ENCODE peak calls at places on chromosomes 7 and 10, in nine cellular contexts. E is keratinocyte; O is fibroblast of lung; I is tibial artery; M is ascending aorta; Y is sigmoid colon; X is endodermal cell; T is CD4-positive, CD25-positive, alpha-beta regulatory T cell; W is stomach. V is an unnamed sample. For H3K4me1, the result is how much of the 10 kb centered on the place peaks cover.

GRCh38 chr10:3010819-3011422 is 56.4 kb upstream of the PFKP start:
- DNase-seq in E (no peak), O (no peak), I (no peak), M (no peak), Y (no peak), X (peak), T (no peak), W (no peak), V (peak)

GRCh38 chr7:4816419-4817080 is 41.1 kb downstream of the AP5Z1 start:
- DNase-seq in E (no peak), O (no peak), I (no peak), M (no peak), Y (no peak), X (no peak), T (no peak), W (no peak), V (no peak)

GRCh38 chr10:61547297-61547696 is 94.1 kb upstream of the TMEM26 start:
- DNase-seq in E (no peak), O (no peak), I (no peak), M (no peak), Y (no peak), X (no peak), T (no peak), W (no peak), V (no peak)

GRCh38 chr10:34434119-34434594 is 380.9 kb downstream of the PARD3 start:
- DNase-seq in E (no peak), O (peak), I (no peak), M (no peak), Y (no peak), X (no peak), T (no peak), W (no peak), V (peak)

GRCh38 chr10:95861401-95861800 is 46.4 kb upstream of the CC2D2B start:
- DNase-seq in E (no peak), O (no peak), I (no peak), M (no peak), Y (no peak), X (no peak), T (no peak), W (no peak), V (no peak)

GRCh38 chr7:84394219-84394618 is 199.6 kb upstream of the SEMA3A start:
- DNase-seq in E (no peak), O (no peak), I (no peak), M (no peak), Y (no peak), X (no peak), T (no peak), W (no peak), V (no peak)

GRCh38 chr7:51263631-51264484 is 52.8 kb downstream of the COBL start:
- DNase-seq in E (no peak), O (no peak), I (no peak), M (no peak), Y (no peak), X (no peak), T (no peak), W (peak), V (peak)

GRCh38 chr10:30784896-30785605 is 155.5 kb upstream of the LYZL2 start:
- DNase-seq in E (no peak), O (peak), I (peak), M (peak), Y (peak), X (peak), T (peak), W (peak), V (peak)

GRCh38 chr10:132900211-132900756 is 42.1 kb downstream of the CFAP46 start:
- DNase-seq in E (no peak), O (no peak), I (peak), M (no peak), Y (peak), X (no peak), T (no peak), W (no peak), V (no peak)

GRCh38 chr10:119651514-119652327 is 541 bp downstream of the BAG3 start:
- DNase-seq in E (no peak), O (no peak), I (no peak), M (no peak), Y (peak), X (peak), T (peak), W (peak), V (peak)

GRCh38 chr10:119654540-119654939 is 3.4 kb downstream of the BAG3 start:
- DNase-seq in E (no peak), O (no peak), I (peak), M (peak), Y (peak), X (peak), T (no peak), W (peak), V (no peak)

GRCh38 chr10:119650692-119651513 is at the start of gene BAG3:
- DNase-seq in E (no peak), O (peak), I (peak), M (peak), Y (peak), X (peak), T (peak), W (peak), V (peak)

GRCh38 chr10:119652361-119652760 is 1.2 kb downstream of the BAG3 start:
- DNase-seq in E (no peak), O (peak), I (no peak), M (no peak), Y (no peak), X (no peak), T (peak), W (no peak), V (peak)

GRCh38 chr10:119653209-119653608 is 2.0 kb downstream of the BAG3 start:
- DNase-seq in E (no peak), O (no peak), I (no peak), M (no peak), Y (no peak), X (no peak), T (peak), W (no peak), V (no peak)
- H3K4me1 ChIP-seq in E (under half), O (under half), I (under half), M (under half), Y (half or more), X (under half), T (under half), W (half or more), V (under half)

GRCh38 chr10:101840102-101840684 is 3.4 kb downstream of the KCNIP2 start:
- DNase-seq in E (no peak), O (peak), I (no peak), M (no peak), Y (no peak), X (peak), T (peak), W (no peak), V (no peak)

GRCh38 chr10:101841826-101842225 is 1.8 kb downstream of the KCNIP2 start:
- DNase-seq in E (no peak), O (no peak), I (no peak), M (peak), Y (no peak), X (no peak), T (no peak), W (no peak), V (no peak)

GRCh38 chr10:101840741-101841453 is 2.7 kb downstream of the KCNIP2 start:
- DNase-seq in E (no peak), O (peak), I (peak), M (peak), Y (peak), X (peak), T (peak), W (peak), V (peak)

GRCh38 chr10:101845903-101846302 is 2.3 kb upstream of the KCNIP2 start:
- DNase-seq in E (no peak), O (no peak), I (no peak), M (no peak), Y (no peak), X (no peak), T (no peak), W (no peak), V (no peak)

GRCh38 chr10:101843032-101843991 is at the start of gene KCNIP2:
- DNase-seq in E (no peak), O (no peak), I (no peak), M (no peak), Y (no peak), X (peak), T (peak), W (no peak), V (peak)
- H3K27ac ChIP-seq in E (no peak), O (no peak), I (no peak), M (no peak), Y (no peak), X (no peak), T (no peak), W (no peak), V (no peak)

DNA sequence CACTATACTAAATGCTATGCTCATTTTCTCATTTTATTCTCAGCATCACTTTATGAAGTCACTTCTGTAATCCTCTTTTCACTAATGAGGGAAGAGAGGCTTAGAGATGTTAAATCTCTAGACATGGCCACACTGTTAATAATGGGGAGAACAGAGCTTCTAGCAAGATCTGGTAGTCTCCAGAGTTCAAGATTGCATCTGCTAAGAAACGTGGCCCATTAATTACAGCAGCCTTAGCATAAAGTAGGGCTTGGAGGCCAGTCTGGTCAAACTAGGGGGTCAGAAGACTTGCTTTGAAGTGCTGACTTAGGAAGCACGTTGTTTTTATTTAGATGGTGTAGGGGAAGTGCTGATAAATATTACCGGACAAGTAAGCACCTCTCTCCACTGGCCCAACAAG is 29.3 kb downstream of the ARL4A start:
- DNase-seq in E (no peak), O (no peak), I (no peak), M (no peak), Y (no peak), X (no peak), T (no peak), W (no peak), V (no peak)
- H3K4me1 ChIP-seq in E (under half), O (under half), I (under half), M (under half), Y (under half), X (under half), T (under half), W (under half), V (under half)

GRCh38 chr7:107969856-107970255 is 33.1 kb downstream of the LAMB1 start:
- DNase-seq in E (no peak), O (no peak), I (no peak), M (no peak), Y (no peak), X (no peak), T (no peak), W (no peak), V (no peak)

GRCh38 chr7:107971100-107971499 is 31.9 kb downstream of the LAMB1 start:
- DNase-seq in E (no peak), O (no peak), I (no peak), M (no peak), Y (no peak), X (no peak), T (no peak), W (no peak), V (no peak)

GRCh38 chr7:107972075-107972482 is 30.9 kb downstream of the LAMB1 start:
- DNase-seq in E (no peak), O (peak), I (peak), M (no peak), Y (no peak), X (no peak), T (no peak), W (no peak), V (peak)

GRCh38 chr7:107972986-107973385 is 30.0 kb downstream of the LAMB1 start:
- DNase-seq in E (peak), O (peak), I (no peak), M (no peak), Y (peak), X (no peak), T (no peak), W (no peak), V (no peak)

GRCh38 chr7:107971613-107972012 is 31.3 kb downstream of the LAMB1 start:
- DNase-seq in E (peak), O (no peak), I (peak), M (peak), Y (peak), X (no peak), T (no peak), W (no peak), V (no peak)
- H3K27ac ChIP-seq in E (peak), O (peak), I (peak), M (peak), Y (peak), X (no peak), T (no peak), W (peak), V (peak)

DNA sequence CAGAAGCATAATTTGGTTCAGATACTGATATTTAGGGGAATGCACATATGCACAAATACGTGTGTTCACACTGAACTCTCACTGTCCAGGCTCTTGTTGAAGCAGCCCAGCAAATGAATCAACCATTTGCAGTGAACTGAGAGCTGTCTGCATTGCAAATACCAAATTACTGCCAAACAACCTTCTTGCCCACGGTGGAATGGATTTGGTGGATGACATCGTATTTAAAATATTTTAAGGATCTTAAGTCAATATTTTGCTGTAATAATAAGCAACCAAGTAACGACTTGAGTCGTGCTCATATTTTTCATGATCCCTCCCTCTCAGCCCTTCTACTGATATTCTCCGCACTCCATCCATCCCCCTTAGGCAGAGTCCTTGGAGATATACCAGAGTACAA is 107.9 kb upstream of the FEZF1 start:
- DNase-seq in E (no peak), O (no peak), I (no peak), M (no peak), Y (no peak), X (no peak), T (no peak), W (no peak), V (no peak)
- H3K4me1 ChIP-seq in E (under half), O (under half), I (under half), M (under half), Y (under half), X (under half), T (under half), W (under half), V (under half)

GRCh38 chr10:14918964-14919363 is 34.9 kb downstream of the DCLRE1C start:
- DNase-seq in E (no peak), O (no peak), I (no peak), M (no peak), Y (no peak), X (no peak), T (no peak), W (no peak), V (no peak)
- H3K27ac ChIP-seq in E (no peak), O (no peak), I (no peak), M (no peak), Y (no peak), X (no peak), T (no peak), W (no peak), V (no peak)

GRCh38 chr7:53800746-53801145 is 741.4 kb upstream of the VSTM2A start:
- DNase-seq in E (no peak), O (no peak), I (no peak), M (no peak), Y (no peak), X (no peak), T (no peak), W (no peak), V (no peak)
- H3K4me1 ChIP-seq in E (under half), O (under half), I (under half), M (under half), Y (under half), X (under half), T (under half), W (under half), V (under half)

GRCh38 chr7:99201027-99201426 is 6.9 kb downstream of the KPNA7 start:
- DNase-seq in E (peak), O (peak), I (no peak), M (no peak), Y (no peak), X (no peak), T (no peak), W (no peak), V (peak)
- H3K27ac ChIP-seq in E (peak), O (no peak), I (no peak), M (no peak), Y (no peak), X (no peak), T (no peak), W (no peak), V (peak)

DNA sequence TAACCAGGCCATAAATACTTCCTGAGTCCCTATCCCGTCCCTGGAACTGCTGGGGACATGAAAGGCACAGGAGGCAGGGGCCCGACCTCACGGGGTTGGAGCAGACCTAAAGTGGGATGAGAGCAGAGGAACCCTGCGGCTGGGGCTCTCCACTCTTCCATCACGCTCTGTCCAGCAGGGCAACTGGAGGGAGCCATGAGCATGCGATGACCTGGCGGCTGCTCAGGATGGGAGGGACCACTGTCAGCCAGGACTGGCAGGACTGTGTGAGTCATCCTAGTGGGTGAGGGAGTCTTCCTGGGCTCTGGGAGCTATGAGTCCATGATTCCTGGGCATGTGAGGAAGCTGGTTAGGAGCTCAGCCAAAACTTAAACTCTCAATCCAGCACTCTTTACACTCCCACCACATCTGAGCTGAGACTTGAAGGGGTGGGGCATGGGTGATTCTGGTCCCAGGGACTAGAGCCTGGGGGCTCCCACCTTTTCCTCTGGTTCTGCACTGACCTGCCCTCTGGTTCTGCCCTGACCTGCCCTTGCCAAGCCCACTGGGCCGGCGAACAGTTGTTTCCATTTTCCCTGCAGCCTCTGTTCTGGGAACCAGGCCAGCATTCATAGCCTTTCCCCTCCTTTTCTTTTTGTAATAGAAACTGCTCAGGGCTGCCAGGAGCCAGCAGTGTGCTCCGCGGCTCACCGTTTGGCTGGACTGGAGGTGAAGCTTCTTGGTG is 47.1 kb downstream of the SYPL1 start:
- DNase-seq in E (peak), O (peak), I (peak), M (peak), Y (peak), X (peak), T (no peak), W (peak), V (peak)
- H3K4me1 ChIP-seq in E (half or more), O (under half), I (under half), M (under half), Y (half or more), X (under half), T (under half), W (half or more), V (under half)

GRCh38 chr10:71840177-71840711 is 10.8 kb downstream of the PSAP start:
- DNase-seq in E (no peak), O (peak), I (peak), M (peak), Y (peak), X (peak), T (no peak), W (peak), V (peak)
- H3K27ac ChIP-seq in E (no peak), O (peak), I (peak), M (peak), Y (peak), X (peak), T (no peak), W (no peak), V (no peak)

V was measured in hepatocyte.